ENCODE peak calls at places on chromosome 18, in six cellular contexts. Q is A549, R is endothelial cell of umbilical vein, F is GM12878, S is K562, V is HepG2. Z is an unnamed sample.

GRCh38 chr18:24677011-24677410 is 216.6 kb downstream of the HRH4 start:
- DNase-seq in Q (no peak), R (no peak), F (no peak), S (no peak), V (no peak), Z (no peak)

GRCh38 chr18:21662591-21662990 is 42.0 kb downstream of the ABHD3 start:
- DNase-seq in Q (no peak), R (no peak), F (no peak), S (no peak), V (no peak), Z (no peak)

GRCh38 chr18:26745288-26745975 is 120.1 kb downstream of the AQP4 start:
- DNase-seq in Q (no peak), R (no peak), F (no peak), S (no peak), V (no peak), Z (no peak)

GRCh38 chr18:50548160-50548559 is 11.7 kb upstream of the MAPK4 start:
- DNase-seq in Q (no peak), R (no peak), F (no peak), S (no peak), V (no peak), Z (no peak)

GRCh38 chr18:5284808-5285207 is 10.7 kb downstream of the ZBTB14 start:
- DNase-seq in Q (no peak), R (no peak), F (no peak), S (no peak), V (no peak), Z (no peak)

GRCh38 chr18:25875574-25875973 is 214.8 kb downstream of the SS18 start:
- DNase-seq in Q (no peak), R (no peak), F (no peak), S (no peak), V (no peak), Z (no peak)

GRCh38 chr18:74485860-74486849 is 10.0 kb upstream of the CNDP2 start:
- DNase-seq in Q (no peak), R (no peak), F (no peak), S (no peak), V (no peak), Z (no peak)

GRCh38 chr18:54739476-54739875 is 88.8 kb upstream of the RAB27B start:
- DNase-seq in Q (no peak), R (no peak), F (no peak), S (no peak), V (no peak), Z (no peak)

GRCh38 chr18:74520096-74520833 is 14.0 kb upstream of the CNDP1 start:
- DNase-seq in Q (no peak), R (no peak), F (no peak), S (no peak), V (no peak), Z (no peak)

GRCh38 chr18:29164993-29165599 is 988.2 kb upstream of the CDH2 start:
- DNase-seq in Q (peak; percentile 19), R (peak; percentile 89), F (no peak), S (no peak), V (peak; percentile 13), Z (no peak)

GRCh38 chr18:51110073-51110797 is 80.2 kb downstream of the SMAD4 start:
- DNase-seq in Q (peak; percentile 52), R (peak; percentile 20), F (no peak), S (peak; percentile 58), V (peak; percentile 15), Z (peak; percentile 65)

GRCh38 chr18:34977787-34978532 is 63.3 kb upstream of the MAPRE2 start:
- DNase-seq in Q (no peak), R (peak; percentile 34), F (no peak), S (peak; percentile 75), V (no peak), Z (peak; percentile 64)

GRCh38 chr18:74604366-74604765 is 6.7 kb downstream of the ZNF407 start:
- DNase-seq in Q (no peak), R (no peak), F (no peak), S (no peak), V (no peak), Z (no peak)

GRCh38 chr18:73975266-73975665 is 172.4 kb downstream of the FBXO15 start:
- DNase-seq in Q (no peak), R (no peak), F (no peak), S (no peak), V (no peak), Z (peak; percentile 35)

GRCh38 chr18:56374005-56374655 is 264.3 kb downstream of the TXNL1 start:
- DNase-seq in Q (peak; percentile 3), R (peak; percentile 36), F (no peak), S (no peak), V (no peak), Z (no peak)

GRCh38 chr18:22831441-22831904 is 101.7 kb upstream of the RBBP8 start:
- DNase-seq in Q (no peak), R (no peak), F (no peak), S (no peak), V (peak; percentile 36), Z (peak; percentile 97)

GRCh38 chr18:28768791-28769768 is 592.1 kb upstream of the CDH2 start:
- DNase-seq in Q (no peak), R (peak; percentile 22), F (no peak), S (no peak), V (no peak), Z (no peak)

GRCh38 chr18:39701839-39702238 is 2136.2 kb upstream of the CELF4 start:
- DNase-seq in Q (peak; percentile 8), R (peak; percentile 62), F (no peak), S (no peak), V (peak; percentile 88), Z (no peak)

GRCh38 chr18:10724666-10725065 is 198.8 kb downstream of the NAPG start:
- DNase-seq in Q (no peak), R (no peak), F (no peak), S (no peak), V (no peak), Z (no peak)

GRCh38 chr18:35941299-35941698 is 31.2 kb upstream of the RMP24 start:
- DNase-seq in Q (no peak), R (no peak), F (no peak), S (no peak), V (no peak), Z (no peak)

GRCh38 chr18:69326094-69326493 is 74.6 kb upstream of the DOK6 start:
- DNase-seq in Q (no peak), R (no peak), F (no peak), S (no peak), V (no peak), Z (no peak)

GRCh38 chr18:24586662-24587360 is 126.4 kb downstream of the HRH4 start:
- DNase-seq in Q (no peak), R (no peak), F (no peak), S (no peak), V (no peak), Z (no peak)

GRCh38 chr18:67508146-67508545 is 8.4 kb downstream of the DSEL start:
- DNase-seq in Q (no peak), R (no peak), F (no peak), S (no peak), V (no peak), Z (no peak)

DNA sequence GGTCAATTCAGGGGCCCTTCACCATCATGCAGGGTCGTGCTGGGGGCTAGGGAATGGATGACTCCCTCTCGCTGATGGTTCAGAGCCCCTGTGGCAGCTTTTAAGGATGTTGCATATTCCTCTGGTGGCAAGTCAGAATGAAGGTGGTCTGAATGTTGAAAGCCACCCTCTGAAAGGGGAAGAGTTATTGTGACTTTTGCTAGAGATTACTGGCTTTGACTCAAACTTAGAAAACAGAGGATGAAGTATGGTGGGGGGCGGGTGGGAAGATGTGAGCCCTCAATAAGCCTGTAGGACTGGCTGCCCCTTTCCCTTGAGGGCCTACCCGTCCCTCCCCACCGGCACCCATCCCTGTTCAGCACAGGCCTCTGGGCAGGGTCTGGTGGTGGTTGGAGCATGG is 23.2 kb downstream of the MC2R start:
- DNase-seq in Q (no peak), R (no peak), F (no peak), S (no peak), V (no peak), Z (no peak)
- TF ChIP-seq MAX in Q (no peak), R (no peak), F (no peak), S (no peak), V (no peak), Z (no peak)

DNA sequence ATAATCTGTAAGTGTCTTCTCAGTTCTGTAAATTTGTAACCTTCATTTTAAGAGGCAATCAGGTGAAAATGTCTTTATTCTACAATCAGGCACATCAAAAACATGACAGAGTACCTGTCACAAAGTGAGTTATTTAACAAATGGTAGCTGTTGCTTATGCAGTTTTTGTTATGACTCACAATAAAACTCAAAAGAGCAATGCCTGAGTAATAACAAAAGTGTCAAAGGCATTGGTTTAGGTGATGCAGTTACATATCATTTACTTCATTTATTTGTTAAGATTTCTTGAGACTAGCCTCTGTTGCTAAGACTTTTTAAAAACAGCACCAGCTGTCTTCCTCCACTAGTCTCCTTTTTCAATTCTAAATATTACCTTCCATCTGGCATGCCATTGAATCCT is 177.8 kb downstream of the KIAA1328 start:
- DNase-seq in Q (no peak), R (no peak), F (no peak), S (no peak), V (no peak), Z (no peak)
- TF ChIP-seq MYC in Q (no peak), R (no peak), F (no peak), S (no peak), V (no peak), Z (no peak)

DNA sequence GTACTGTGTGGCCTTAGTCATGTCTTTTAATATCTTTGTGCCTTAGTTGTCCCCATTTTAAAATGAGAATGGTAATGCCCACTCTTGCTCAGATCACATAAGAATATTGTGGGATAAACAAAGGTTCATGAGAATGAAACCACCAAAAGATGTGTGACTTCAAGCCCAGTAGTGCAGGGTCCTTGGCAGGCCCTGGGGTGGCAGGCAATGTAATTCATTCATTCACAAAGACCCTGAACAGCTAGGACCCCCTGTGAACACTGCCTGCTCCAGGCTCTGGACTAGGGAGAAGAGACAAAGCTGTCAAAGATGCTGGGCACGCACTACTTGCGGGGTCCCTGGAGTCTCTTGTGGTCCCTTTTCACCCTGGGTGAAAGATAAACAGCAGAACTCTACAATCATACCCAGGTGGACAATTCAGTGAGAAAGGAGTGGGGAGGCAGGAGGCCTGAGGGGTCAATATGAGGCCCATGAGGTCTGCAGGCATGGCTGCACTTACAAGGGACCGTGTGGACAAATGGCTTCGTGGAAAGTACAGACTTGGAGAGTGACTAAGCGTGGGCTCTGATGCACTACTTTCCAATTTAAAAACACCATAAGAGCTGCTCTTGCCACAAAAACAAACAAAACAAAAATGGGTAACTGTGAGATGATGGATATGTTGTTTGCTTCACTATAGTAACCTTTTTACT is 136.1 kb downstream of the SMAD7 start:
- DNase-seq in Q (no peak), R (no peak), F (no peak), S (no peak), V (no peak), Z (no peak)
- TF ChIP-seq POLR2A in Q (no peak), R (no peak), F (no peak), S (no peak), V (no peak), Z (no peak)

GRCh38 chr18:75654928-75655745 is 227.6 kb upstream of the SMIM21 start:
- DNase-seq in Q (no peak), R (no peak), F (no peak), S (no peak), V (no peak), Z (no peak)

GRCh38 chr18:75659535-75660023 is 232.1 kb upstream of the SMIM21 start:
- DNase-seq in Q (no peak), R (no peak), F (no peak), S (no peak), V (no peak), Z (no peak)

GRCh38 chr18:75656035-75656434 is 228.5 kb upstream of the SMIM21 start:
- DNase-seq in Q (no peak), R (no peak), F (no peak), S (no peak), V (no peak), Z (peak; percentile 21)

GRCh38 chr18:75660932-75661331 is 233.4 kb upstream of the SMIM21 start:
- DNase-seq in Q (no peak), R (no peak), F (no peak), S (no peak), V (no peak), Z (no peak)

GRCh38 chr18:75658330-75658729 is 230.8 kb upstream of the SMIM21 start:
- DNase-seq in Q (no peak), R (no peak), F (no peak), S (no peak), V (no peak), Z (no peak)
- TF ChIP-seq MAX in Q (no peak), R (no peak), F (no peak), S (no peak), V (no peak), Z (no peak)

Z was measured in NB4.